ENCODE peak calls at places on chromosomes 4 and X, in four cellular contexts. One of them, this sample, is unnamed.

GRCh38 chrX:102863735-102864134 is 73.3 kb upstream of the RAB40AL start:
- DNase-seq in IMR-90: peak
- DNase-seq in H1: peak
- DNase-seq in GM12878: peak
- DNase-seq in this sample: peak

GRCh38 chrX:110086916-110087484 is 84.1 kb downstream of the TMEM164 start:
- DNase-seq in IMR-90: peak
- DNase-seq in H1: no peak
- DNase-seq in GM12878: no peak
- DNase-seq in this sample: peak

GRCh38 chr4:182189107-182189878 is 53.9 kb upstream of the TENM3 start:
- DNase-seq in IMR-90: peak
- DNase-seq in H1: no peak
- DNase-seq in GM12878: no peak
- DNase-seq in this sample: peak

GRCh38 chrX:139967300-139967699 is 2.0 kb upstream of the CXorf66 start:
- DNase-seq in IMR-90: no peak
- DNase-seq in H1: no peak
- DNase-seq in GM12878: no peak
- DNase-seq in this sample: peak

GRCh38 chrX:102154900-102155805 is 624 bp downstream of the BEX5 start:
- DNase-seq in IMR-90: no peak
- DNase-seq in H1: peak
- DNase-seq in GM12878: no peak
- DNase-seq in this sample: no peak

GRCh38 chrX:32896132-32896531 is 315.2 kb downstream of the DMD start:
- DNase-seq in IMR-90: no peak
- DNase-seq in H1: no peak
- DNase-seq in GM12878: no peak
- DNase-seq in this sample: no peak

GRCh38 chrX:72461766-72462165 is 110.9 kb downstream of the HDAC8 start:
- DNase-seq in IMR-90: no peak
- DNase-seq in H1: no peak
- DNase-seq in GM12878: no peak
- DNase-seq in this sample: no peak

GRCh38 chr4:100311181-100311580 is 120.9 kb upstream of the DDIT4L start:
- DNase-seq in IMR-90: no peak
- DNase-seq in H1: no peak
- DNase-seq in GM12878: no peak
- DNase-seq in this sample: no peak

GRCh38 chr4:99715286-99715685 is 57.7 kb upstream of the C4orf54 start:
- DNase-seq in IMR-90: no peak
- DNase-seq in H1: no peak
- DNase-seq in GM12878: no peak
- DNase-seq in this sample: no peak

GRCh38 chrX:136850441-136851175 is 29.9 kb downstream of the RBMX start:
- DNase-seq in IMR-90: no peak
- DNase-seq in H1: no peak
- DNase-seq in GM12878: no peak
- DNase-seq in this sample: no peak

GRCh38 chr4:878796-879729 is 53.1 kb downstream of the GAK start:
- DNase-seq in IMR-90: no peak
- DNase-seq in H1: no peak
- DNase-seq in GM12878: no peak
- DNase-seq in this sample: no peak

GRCh38 chrX:150935466-150935865 is 37.0 kb upstream of the CD99L2 start:
- DNase-seq in IMR-90: peak
- DNase-seq in H1: no peak
- DNase-seq in GM12878: no peak
- DNase-seq in this sample: no peak

GRCh38 chrX:150929058-150929457 is 30.6 kb upstream of the CD99L2 start:
- DNase-seq in IMR-90: no peak
- DNase-seq in H1: no peak
- DNase-seq in GM12878: no peak
- DNase-seq in this sample: no peak

GRCh38 chrX:150933945-150934350 is 35.5 kb upstream of the CD99L2 start:
- DNase-seq in IMR-90: no peak
- DNase-seq in H1: no peak
- DNase-seq in GM12878: no peak
- DNase-seq in this sample: no peak

GRCh38 chrX:150936556-150936955 is 38.1 kb upstream of the CD99L2 start:
- DNase-seq in IMR-90: no peak
- DNase-seq in H1: no peak
- DNase-seq in GM12878: no peak
- DNase-seq in this sample: no peak

DNA sequence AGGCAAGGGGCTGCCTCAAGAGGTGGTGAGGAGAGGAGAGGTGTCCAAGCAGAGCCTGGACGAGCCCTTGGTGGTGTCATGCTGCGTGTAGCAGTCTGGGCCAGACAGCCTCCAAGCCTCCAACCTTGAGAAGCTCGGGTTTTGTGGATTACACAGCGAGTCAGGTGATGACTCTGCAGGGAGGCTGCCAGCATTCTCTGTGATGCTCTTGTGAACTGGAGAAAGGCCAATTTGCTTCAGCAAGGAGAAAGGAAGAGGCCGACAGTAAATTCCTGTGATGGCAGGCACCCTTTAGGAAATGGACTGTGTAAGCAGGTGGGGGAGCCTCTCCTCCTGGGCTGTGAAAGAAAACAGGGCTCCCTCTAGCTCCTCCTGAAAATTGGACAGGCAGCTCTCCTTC is 36.0 kb upstream of the CD99L2 start:
- DNase-seq in IMR-90: peak
- DNase-seq in H1: no peak
- DNase-seq in GM12878: no peak
- DNase-seq in this sample: no peak
- TF ChIP-seq CHD1 in IMR-90: no peak
- TF ChIP-seq CHD1 in H1: no peak
- TF ChIP-seq CHD1 in GM12878: no peak
- TF ChIP-seq CHD1 in this sample: no peak

GRCh38 chr4:74426101-74426500 is 18.8 kb upstream of the AREG start:
- DNase-seq in IMR-90: peak
- DNase-seq in H1: no peak
- DNase-seq in GM12878: no peak
- DNase-seq in this sample: no peak
- TF ChIP-seq CHD1 in IMR-90: no peak
- TF ChIP-seq CHD1 in H1: no peak
- TF ChIP-seq CHD1 in GM12878: no peak
- TF ChIP-seq CHD1 in this sample: no peak

GRCh38 chr4:169941141-169941540 is 85.1 kb downstream of the MFAP3L start:
- DNase-seq in IMR-90: no peak
- DNase-seq in H1: no peak
- DNase-seq in GM12878: no peak
- DNase-seq in this sample: no peak

GRCh38 chr4:169945636-169946035 is 80.6 kb downstream of the MFAP3L start:
- DNase-seq in IMR-90: no peak
- DNase-seq in H1: no peak
- DNase-seq in GM12878: no peak
- DNase-seq in this sample: no peak

GRCh38 chr4:169934794-169935400 is 91.3 kb downstream of the MFAP3L start:
- DNase-seq in IMR-90: no peak
- DNase-seq in H1: no peak
- DNase-seq in GM12878: no peak
- DNase-seq in this sample: no peak

DNA sequence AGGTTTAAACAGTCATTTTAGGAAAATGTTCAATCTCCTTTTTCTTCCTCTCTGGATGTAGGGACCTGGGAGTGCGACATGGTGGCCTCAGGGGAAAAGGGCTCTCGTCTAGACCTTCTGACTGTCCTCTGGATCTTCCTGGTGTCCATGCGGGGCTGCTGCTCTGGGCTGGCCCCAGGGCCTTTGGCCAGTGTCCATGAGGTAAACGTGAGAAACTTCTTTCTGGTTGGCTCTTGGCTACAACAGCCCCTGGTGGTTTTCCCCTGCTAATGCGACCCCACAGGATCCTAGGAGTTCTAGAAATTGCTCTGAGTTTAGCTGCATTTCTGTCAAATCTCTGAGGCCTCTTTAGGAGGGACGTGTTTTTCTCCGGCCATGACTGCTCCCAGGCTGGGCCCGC is 85.7 kb downstream of the MFAP3L start:
- DNase-seq in IMR-90: no peak
- DNase-seq in H1: peak
- DNase-seq in GM12878: no peak
- DNase-seq in this sample: no peak
- TF ChIP-seq CHD1 in IMR-90: no peak
- TF ChIP-seq CHD1 in H1: no peak
- TF ChIP-seq CHD1 in GM12878: no peak
- TF ChIP-seq CHD1 in this sample: no peak

DNA sequence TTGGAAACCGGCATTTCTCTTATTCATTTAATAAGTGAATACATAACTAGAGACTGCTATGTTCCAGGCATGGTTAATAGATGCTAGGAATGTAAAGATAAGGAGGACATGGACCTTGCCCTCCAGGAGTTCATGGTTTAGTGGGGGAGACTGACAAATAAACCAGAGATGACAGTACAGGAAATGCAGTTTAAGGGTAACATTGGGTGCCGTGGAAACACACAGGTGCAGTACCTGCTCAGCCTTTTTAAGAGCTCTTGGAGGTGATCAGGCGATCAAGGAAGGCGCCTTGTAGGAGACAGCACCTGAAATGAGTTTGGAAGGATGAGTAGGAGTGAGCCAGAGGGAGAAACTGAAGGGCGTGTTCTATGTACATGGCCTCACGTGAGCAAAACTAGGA is 145.8 kb downstream of the AASDH start:
- DNase-seq in IMR-90: no peak
- DNase-seq in H1: no peak
- DNase-seq in GM12878: no peak
- DNase-seq in this sample: no peak
- TF ChIP-seq CHD1 in IMR-90: no peak
- TF ChIP-seq CHD1 in H1: no peak
- TF ChIP-seq CHD1 in GM12878: no peak
- TF ChIP-seq CHD1 in this sample: no peak

GRCh38 chrX:106875151-106875550 is 28.0 kb downstream of the RIPPLY1 start:
- DNase-seq in IMR-90: peak
- DNase-seq in H1: no peak
- DNase-seq in GM12878: no peak
- DNase-seq in this sample: no peak
- TF ChIP-seq CHD1 in IMR-90: no peak
- TF ChIP-seq CHD1 in H1: no peak
- TF ChIP-seq CHD1 in GM12878: no peak
- TF ChIP-seq CHD1 in this sample: no peak

This sample was measured in K562.